ENCODE peak calls at places on chromosomes 16 and 17, in nine cellular contexts. Z is heart right ventricle; X is cardiac muscle cell; O is MG63; M is brain microvascular endothelial cell; R is lower lobe of right lung; S is effector memory CD4-positive, alpha-beta T cell; Q is uterus; I is neuronal stem cell. H is an unnamed sample.

GRCh38 chr17:74874615-74875037 is 1.8 kb upstream of the FDXR start:
- DNase-seq in Z (no peak), X (no peak), O (no peak), M (no peak), R (no peak), S (no peak), Q (no peak), I (no peak), H (no peak)

GRCh38 chr17:79435962-79436361 is 174.9 kb downstream of the RBFOX3 start:
- DNase-seq in Z (no peak), X (no peak), O (no peak), M (no peak), R (no peak), S (no peak), Q (no peak), I (no peak), H (no peak)

GRCh38 chr16:58454178-58454577 is 45.8 kb upstream of the NDRG4 start:
- DNase-seq in Z (no peak), X (no peak), O (no peak), M (no peak), R (no peak), S (no peak), Q (no peak), I (no peak), H (no peak)

GRCh38 chr17:57638284-57638683 is 106.8 kb downstream of the CCDC182 start:
- DNase-seq in Z (no peak), X (no peak), O (no peak), M (no peak), R (no peak), S (no peak), Q (no peak), I (no peak), H (peak; percentile 94)

GRCh38 chr17:6508519-6509294 is 47.6 kb downstream of the PITPNM3 start:
- DNase-seq in Z (no peak), X (no peak), O (peak; percentile 38), M (no peak), R (no peak), S (no peak), Q (no peak), I (no peak), H (no peak)

GRCh38 chr17:40980594-40980993 is 3.5 kb downstream of the KRT40 start:
- DNase-seq in Z (no peak), X (peak; percentile 11), O (no peak), M (no peak), R (no peak), S (no peak), Q (no peak), I (no peak), H (peak; percentile 74)

GRCh38 chr16:4371481-4372314 is at the start of gene VASN:
- DNase-seq in Z (peak; percentile 80), X (peak; percentile 87), O (peak; percentile 84), M (peak; percentile 53), R (peak; percentile 85), S (peak; percentile 59), Q (peak; percentile 85), I (peak; percentile 73), H (no peak)

GRCh38 chr16:86511317-86512161 is 1.2 kb downstream of the FOXF1 start:
- DNase-seq in Z (no peak), X (no peak), O (peak; percentile 61), M (no peak), R (no peak), S (no peak), Q (no peak), I (peak; percentile 17), H (no peak)

GRCh38 chr16:68658258-68658973 is 13.3 kb downstream of the CDH3 start:
- DNase-seq in Z (no peak), X (peak; percentile 60), O (peak; percentile 53), M (peak; percentile 69), R (no peak), S (no peak), Q (no peak), I (no peak), H (peak; percentile 43)

GRCh38 chr16:30010817-30011504 is at the start of gene DOC2A:
- DNase-seq in Z (no peak), X (no peak), O (peak; percentile 46), M (no peak), R (no peak), S (no peak), Q (no peak), I (peak; percentile 41), H (no peak)

GRCh38 chr16:57732683-57733082 is 2.9 kb upstream of the KATNB1 start:
- DNase-seq in Z (no peak), X (no peak), O (no peak), M (no peak), R (no peak), S (no peak), Q (no peak), I (no peak), H (no peak)

GRCh38 chr17:43442711-43443110 is 41.1 kb upstream of the DHX8 start:
- DNase-seq in Z (no peak), X (peak; percentile 49), O (peak; percentile 48), M (peak; percentile 25), R (no peak), S (no peak), Q (no peak), I (no peak), H (no peak)

GRCh38 chr17:83079340-83079747 is at the start of gene METRNL:
- DNase-seq in Z (peak; percentile 77), X (peak; percentile 79), O (peak; percentile 83), M (peak; percentile 45), R (peak; percentile 87), S (peak; percentile 25), Q (peak; percentile 75), I (peak; percentile 66), H (peak; percentile 82)

GRCh38 chr17:82333279-82334171 is at the start of gene SECTM1:
- DNase-seq in Z (peak; percentile 55), X (peak; percentile 40), O (peak; percentile 59), M (no peak), R (peak; percentile 81), S (no peak), Q (peak; percentile 68), I (no peak), H (no peak)

GRCh38 chr17:48606892-48607241 is 2.1 kb upstream of the HOXB6 start:
- DNase-seq in Z (no peak), X (no peak), O (no peak), M (no peak), R (no peak), S (no peak), Q (no peak), I (no peak), H (no peak)
- H3K27me3 ChIP-seq in Z (peaks cover 100% of the 10 kb centered on the region), X (peaks cover 100% of the 10 kb centered on the region), O (no peaks in the 10 kb centered on the region), M (peaks cover 95% of the 10 kb centered on the region), R (peaks cover 100% of the 10 kb centered on the region), S (peaks cover 59% of the 10 kb centered on the region), Q (peaks cover 90% of the 10 kb centered on the region), I (peaks cover 69% of the 10 kb centered on the region), H (no peaks in the 10 kb centered on the region)

GRCh38 chr17:9810100-9810949 is 11.6 kb downstream of the GSG1L2 start:
- DNase-seq in Z (no peak), X (peak; percentile 51), O (no peak), M (no peak), R (no peak), S (no peak), Q (no peak), I (no peak), H (no peak)
- H3K27me3 ChIP-seq in Z (no peaks in the 10 kb centered on the region), X (no peaks in the 10 kb centered on the region), O (peaks cover 7% of the 10 kb centered on the region), M (no peaks in the 10 kb centered on the region), R (no peaks in the 10 kb centered on the region), S (no peaks in the 10 kb centered on the region), Q (no peaks in the 10 kb centered on the region), I (no peaks in the 10 kb centered on the region), H (no peaks in the 10 kb centered on the region)

GRCh38 chr17:34581446-34582184 is 2.2 kb downstream of the TMEM132E start:
- DNase-seq in Z (no peak), X (no peak), O (no peak), M (no peak), R (no peak), S (no peak), Q (no peak), I (no peak), H (no peak)

GRCh38 chr17:34582901-34583245 is 3.5 kb downstream of the TMEM132E start:
- DNase-seq in Z (no peak), X (no peak), O (no peak), M (no peak), R (no peak), S (no peak), Q (no peak), I (no peak), H (no peak)

GRCh38 chr17:34579979-34580684 is 750 bp downstream of the TMEM132E start:
- DNase-seq in Z (peak; percentile 19), X (peak; percentile 11), O (peak; percentile 55), M (no peak), R (no peak), S (no peak), Q (no peak), I (no peak), H (no peak)

GRCh38 chr17:34580685-34581445 is 1.5 kb downstream of the TMEM132E start:
- DNase-seq in Z (no peak), X (no peak), O (no peak), M (no peak), R (no peak), S (no peak), Q (no peak), I (no peak), H (no peak)

DNA sequence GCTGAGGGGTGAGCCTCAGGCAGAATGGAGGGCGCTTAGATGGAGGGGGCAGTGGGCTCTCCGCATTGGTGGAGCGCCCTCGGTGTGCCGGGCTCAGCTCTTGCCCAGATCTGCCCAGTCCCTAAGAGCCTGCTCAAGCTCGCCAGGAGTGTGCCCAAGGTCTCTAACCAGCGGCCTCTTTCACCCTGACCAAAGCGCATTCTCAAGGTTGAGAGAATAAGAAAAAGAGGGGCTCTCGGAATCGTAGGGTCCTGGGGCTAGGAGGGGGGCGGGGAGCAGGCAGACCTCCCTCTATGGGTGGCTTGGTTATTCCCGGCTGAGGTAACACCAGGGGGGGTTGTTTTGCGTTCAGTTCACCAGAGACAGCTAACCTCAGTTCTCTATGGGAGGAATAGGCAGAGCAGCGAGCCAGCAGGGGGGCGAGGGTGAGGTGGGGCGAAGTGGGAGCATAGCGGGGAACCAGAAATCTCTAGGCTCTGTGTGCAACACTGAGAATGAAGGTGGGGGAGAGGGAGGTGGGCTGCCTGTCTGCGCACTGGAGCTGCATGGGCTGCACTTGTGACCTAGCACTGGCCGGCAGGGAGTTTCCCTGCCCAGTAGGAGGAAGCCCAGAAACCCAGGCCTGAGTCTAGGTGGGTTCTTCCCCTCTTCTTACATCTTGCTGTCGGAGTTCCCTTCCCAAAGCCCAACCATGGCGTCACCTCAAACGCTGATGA is 3.0 kb downstream of the TMEM132E start:
- DNase-seq in Z (no peak), X (no peak), O (no peak), M (no peak), R (no peak), S (no peak), Q (no peak), I (no peak), H (no peak)
- H3K27me3 ChIP-seq in Z (peaks cover 96% of the 10 kb centered on the region), X (peaks cover 85% of the 10 kb centered on the region), O (peaks cover 79% of the 10 kb centered on the region), M (peaks cover 66% of the 10 kb centered on the region), R (peaks cover 87% of the 10 kb centered on the region), S (peaks cover 48% of the 10 kb centered on the region), Q (no peaks in the 10 kb centered on the region), I (peaks cover 26% of the 10 kb centered on the region), H (peaks cover 12% of the 10 kb centered on the region)

DNA sequence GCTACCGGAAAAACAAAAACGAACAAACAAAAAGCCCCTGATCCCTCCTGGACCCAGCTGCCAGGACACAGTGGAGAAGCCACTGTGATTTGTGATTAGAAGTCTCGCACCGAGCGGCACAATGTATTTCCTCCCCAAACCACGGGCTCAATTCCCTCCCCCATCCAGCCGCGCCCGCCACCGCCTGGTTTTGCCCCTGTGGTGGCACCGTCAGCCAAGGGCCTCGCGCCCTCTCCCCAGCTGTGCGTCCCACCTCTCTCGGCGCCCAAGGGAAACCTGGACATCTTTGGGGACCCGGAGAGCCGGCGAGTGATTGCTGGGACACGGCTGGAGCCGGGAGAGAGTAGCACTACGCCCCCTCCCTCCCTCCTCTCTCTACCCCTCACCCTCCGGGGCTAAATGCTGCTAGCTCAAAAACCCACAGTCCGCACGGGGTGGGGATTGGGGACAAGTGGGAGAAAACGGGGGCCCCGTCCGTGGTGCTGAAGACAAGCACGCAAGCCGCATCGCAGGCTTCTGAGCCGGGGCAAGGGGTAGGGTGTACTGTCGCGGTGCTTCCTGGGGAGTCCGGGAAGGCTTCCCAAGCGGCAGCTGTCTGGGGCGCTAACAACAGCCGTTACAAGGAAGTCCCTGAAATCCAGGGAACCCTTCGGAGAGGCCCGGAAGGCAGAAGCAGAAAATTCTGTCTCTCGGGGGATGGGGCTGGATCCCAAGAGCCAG is 1.5 kb downstream of the CBLN1 start:
- DNase-seq in Z (no peak), X (no peak), O (no peak), M (no peak), R (no peak), S (no peak), Q (no peak), I (no peak), H (no peak)
- H3K27me3 ChIP-seq in Z (peaks cover 94% of the 10 kb centered on the region), X (peaks cover 93% of the 10 kb centered on the region), O (peaks cover 24% of the 10 kb centered on the region), M (peaks cover 82% of the 10 kb centered on the region), R (peaks cover 94% of the 10 kb centered on the region), S (peaks cover 16% of the 10 kb centered on the region), Q (peaks cover 76% of the 10 kb centered on the region), I (peaks cover 62% of the 10 kb centered on the region), H (no peaks in the 10 kb centered on the region)

H was measured in SJCRH30.